ENCODE peak calls at places on chromosomes 3 and 15, in eight cellular contexts. U is activated T-cell treated with anti-CD3 and anti-CD28 coated beads for 1 hour, E is aorta, T is cerebellar cortex, B is progenitor cell of endocrine pancreas, K is endothelial cell, I is NT2/D1, S is A549. R is an unnamed sample.

GRCh38 chr15:34223904-34224596 is 766 bp upstream of the EMC4 start:
- DNase-seq in U (no peak), E (no peak), T (peak), B (no peak), K (no peak), I (no peak), S (peak), R (no peak)

GRCh38 chr3:64358176-64358575 is 132.9 kb upstream of the PRICKLE2 start:
- DNase-seq in U (no peak), E (no peak), T (no peak), B (no peak), K (no peak), I (no peak), S (no peak), R (no peak)

GRCh38 chr3:169634618-169635236 is 28.8 kb downstream of the MECOM start:
- DNase-seq in U (no peak), E (no peak), T (no peak), B (no peak), K (no peak), I (no peak), S (no peak), R (no peak)

GRCh38 chr3:38151667-38152265 is 13.3 kb downstream of the MYD88 start:
- DNase-seq in U (no peak), E (no peak), T (no peak), B (no peak), K (no peak), I (no peak), S (peak), R (no peak)

GRCh38 chr3:159158213-159158612 is 356.4 kb downstream of the MFSD1 start:
- DNase-seq in U (no peak), E (no peak), T (no peak), B (no peak), K (no peak), I (no peak), S (no peak), R (no peak)

GRCh38 chr15:82566690-82567089 is 26.4 kb upstream of the RPS17 start:
- DNase-seq in U (no peak), E (no peak), T (no peak), B (no peak), K (no peak), I (no peak), S (peak), R (no peak)

GRCh38 chr15:75307778-75308390 is 25.2 kb downstream of the GOLGA6D start:
- DNase-seq in U (no peak), E (no peak), T (peak), B (peak), K (peak), I (peak), S (peak), R (no peak)

GRCh38 chr3:183375787-183376186 is 52.6 kb downstream of the MCF2L2 start:
- DNase-seq in U (no peak), E (no peak), T (no peak), B (no peak), K (no peak), I (no peak), S (no peak), R (no peak)

GRCh38 chr15:80523746-80524145 is 119.6 kb downstream of the ARNT2 start:
- DNase-seq in U (no peak), E (no peak), T (no peak), B (no peak), K (no peak), I (no peak), S (no peak), R (no peak)

GRCh38 chr3:35045106-35045505 is 594.2 kb upstream of the ARPP21 start:
- DNase-seq in U (no peak), E (no peak), T (no peak), B (no peak), K (no peak), I (no peak), S (no peak), R (no peak)

R was measured in T follicular helper cell.